ENCODE peak calls at places on chromosomes 11 and 22, in six cellular contexts. M, U, O, F, B and J are unnamed samples.

GRCh38 chr11:82458147-82458546 is 275.5 kb downstream of the FAM181B start:
- DNase-seq in M (no peak), B (no peak), O (no peak), F (no peak), U (no peak), J (no peak)

GRCh38 chr11:19727246-19727645 is 14.6 kb downstream of the NAV2 start:
- DNase-seq in F (no peak), O (no peak), U (no peak), M (no peak), B (peak), J (no peak)

GRCh38 chr11:66371627-66372415 is at the start of gene SLC29A2:
- DNase-seq in U (no peak), F (peak), B (no peak), M (no peak), O (peak), J (peak)

GRCh38 chr11:126485021-126485781 is 129.7 kb downstream of the ST3GAL4 start:
- DNase-seq in B (peak), M (no peak), F (no peak), O (no peak), U (no peak), J (no peak)

GRCh38 chr11:64759722-64760719 is at the start of gene PYGM:
- DNase-seq in O (peak), M (no peak), U (no peak), B (no peak), F (no peak), J (no peak)

GRCh38 chr11:57240757-57241156 is 3.7 kb upstream of the APLNR start:
- DNase-seq in O (no peak), M (no peak), U (no peak), F (no peak), B (no peak), J (no peak)

GRCh38 chr11:2268911-2269600 is 1.3 kb downstream of the ASCL2 start:
- DNase-seq in F (peak), M (no peak), U (no peak), B (no peak), O (peak), J (no peak)

GRCh38 chr11:129457321-129457720 is 81.7 kb downstream of the BARX2 start:
- DNase-seq in O (no peak), B (no peak), U (no peak), M (no peak), F (no peak), J (no peak)

GRCh38 chr11:79902493-79902892 is 461.7 kb upstream of the TENM4 start:
- DNase-seq in M (peak), O (no peak), B (no peak), U (no peak), F (no peak), J (no peak)

GRCh38 chr22:33896154-33896800 is 24.0 kb downstream of the LARGE1 start:
- DNase-seq in M (no peak), B (no peak), F (no peak), U (no peak), O (no peak), J (no peak)

GRCh38 chr11:122779047-122779629 is 59.2 kb upstream of the CRTAM start:
- DNase-seq in U (no peak), O (no peak), F (no peak), M (no peak), B (peak), J (no peak)

GRCh38 chr11:101022256-101022655 is 107.4 kb downstream of the PGR start:
- DNase-seq in B (no peak), M (no peak), U (no peak), O (no peak), F (no peak), J (no peak)

GRCh38 chr11:62445314-62445740 is 26.5 kb downstream of the SCGB1A1 start:
- DNase-seq in U (peak), M (no peak), O (peak), B (peak), F (no peak), J (no peak)

GRCh38 chr11:128420943-128421342 is 166.4 kb downstream of the ETS1 start:
- DNase-seq in U (no peak), B (peak), F (no peak), O (no peak), M (no peak), J (no peak)

GRCh38 chr11:44766112-44766971 is 39.6 kb downstream of the TSPAN18 start:
- DNase-seq in F (no peak), O (peak), U (peak), B (peak), M (no peak), J (no peak)

GRCh38 chr22:45538284-45538683 is 35.6 kb downstream of the FBLN1 start:
- DNase-seq in O (no peak), M (no peak), B (no peak), F (no peak), U (no peak), J (no peak)

GRCh38 chr11:3087821-3088800 is 30.9 kb upstream of the CARS1 start:
- DNase-seq in M (peak), B (no peak), O (no peak), F (no peak), U (no peak), J (no peak)

GRCh38 chr11:88284306-88285057 is 53.1 kb downstream of the CTSC start:
- DNase-seq in M (no peak), U (no peak), B (no peak), O (no peak), F (no peak), J (no peak)

GRCh38 chr22:47835726-47836125 is 1073.3 kb downstream of the TBC1D22A start:
- DNase-seq in O (no peak), U (peak), B (peak), F (no peak), M (no peak), J (no peak)

GRCh38 chr11:111941963-111942362 is 4.8 kb downstream of the DIXDC1 start:
- DNase-seq in O (no peak), U (no peak), M (no peak), B (no peak), F (no peak), J (no peak)

GRCh38 chr11:2886191-2886894 is 768 bp upstream of the CDKN1C start:
- DNase-seq in F (no peak), U (no peak), O (peak), B (no peak), M (no peak), J (peak)